ENCODE peak calls at places on chromosomes 6 and 20, in six cellular contexts. A is suprapubic skin; W is spleen; D is CD8-positive, alpha-beta T cell; H is ovary; P is psoas muscle. F is an unnamed sample.

GRCh38 chr6:52990342-52990741 is 4.7 kb downstream of the GSTA4 start:
- DNase-seq in A (no peak), W (no peak), D (no peak), H (no peak), P (no peak), F (no peak)

GRCh38 chr6:42104095-42104806 is 38.2 kb downstream of the C6orf132 start:
- DNase-seq in A (no peak), W (peak; percentile 90), D (peak; percentile 72), H (peak; percentile 62), P (peak; percentile 76), F (peak; percentile 47)

GRCh38 chr20:50285376-50286173 is 94.9 kb downstream of the CEBPB start:
- DNase-seq in A (no peak), W (no peak), D (no peak), H (peak; percentile 84), P (peak; percentile 49), F (peak; percentile 78)

GRCh38 chr6:11494786-11495564 is 42.6 kb upstream of the TMEM170B start:
- DNase-seq in A (no peak), W (no peak), D (no peak), H (no peak), P (no peak), F (no peak)

GRCh38 chr20:50302463-50303041 is 111.9 kb downstream of the CEBPB start:
- DNase-seq in A (no peak), W (peak; percentile 37), D (no peak), H (peak; percentile 39), P (peak; percentile 12), F (no peak)

GRCh38 chr6:149454405-149454848 is 30.4 kb downstream of the ZC3H12D start:
- DNase-seq in A (peak; percentile 94), W (peak; percentile 90), D (no peak), H (peak; percentile 99), P (peak; percentile 96), F (peak; percentile 88)

GRCh38 chr20:58135441-58136170 is 92.8 kb downstream of the ANKRD60 start:
- DNase-seq in A (peak; percentile 76), W (no peak), D (no peak), H (peak; percentile 44), P (no peak), F (peak; percentile 13)

GRCh38 chr6:108562503-108562993 is 1.8 kb downstream of the FOXO3 start:
- DNase-seq in A (peak; percentile 83), W (peak; percentile 84), D (no peak), H (peak; percentile 70), P (peak; percentile 56), F (peak; percentile 82)

GRCh38 chr6:71250050-71250689 is 38.4 kb upstream of the OGFRL1 start:
- DNase-seq in A (no peak), W (no peak), D (no peak), H (no peak), P (no peak), F (no peak)

GRCh38 chr6:107611060-107611824 is 121.3 kb downstream of the SOBP start:
- DNase-seq in A (no peak), W (no peak), D (no peak), H (no peak), P (no peak), F (no peak)

GRCh38 chr6:134352786-134353480 is 35.0 kb upstream of the SGK1 start:
- DNase-seq in A (no peak), W (no peak), D (no peak), H (no peak), P (no peak), F (no peak)

GRCh38 chr6:118485601-118486550 is 62.2 kb upstream of the PLN start:
- DNase-seq in A (no peak), W (no peak), D (no peak), H (no peak), P (no peak), F (no peak)

GRCh38 chr6:89404512-89404911 is 7.6 kb downstream of the RRAGD start:
- DNase-seq in A (no peak), W (no peak), D (no peak), H (no peak), P (no peak), F (no peak)

GRCh38 chr6:167683028-167683862 is 143.5 kb upstream of the AFDN start:
- DNase-seq in A (no peak), W (no peak), D (no peak), H (peak; percentile 85), P (peak; percentile 50), F (peak; percentile 74)

GRCh38 chr20:8438748-8439147 is 306.7 kb downstream of the PLCB1 start:
- DNase-seq in A (no peak), W (no peak), D (no peak), H (no peak), P (no peak), F (no peak)

GRCh38 chr20:9051508-9051907 is 17.4 kb upstream of the PLCB4 start:
- DNase-seq in A (no peak), W (no peak), D (no peak), H (no peak), P (no peak), F (no peak)

GRCh38 chr6:145017516-145017915 is 717.8 kb downstream of the EPM2A start:
- DNase-seq in A (no peak), W (no peak), D (no peak), H (no peak), P (no peak), F (no peak)

GRCh38 chr6:37137201-37137880 is 32.6 kb upstream of the PIM1 start:
- DNase-seq in A (no peak), W (no peak), D (peak; percentile 18), H (peak; percentile 54), P (no peak), F (peak; percentile 58)

GRCh38 chr20:63344151-63344470 is 17.0 kb downstream of the CHRNA4 start:
- DNase-seq in A (no peak), W (no peak), D (no peak), H (no peak), P (no peak), F (no peak)

GRCh38 chr20:25249198-25249931 is 1.5 kb downstream of the PYGB start:
- DNase-seq in A (peak; percentile 44), W (no peak), D (no peak), H (no peak), P (no peak), F (no peak)

GRCh38 chr6:73391735-73392134 is 2.9 kb upstream of the DDX43 start:
- DNase-seq in A (no peak), W (no peak), D (no peak), H (no peak), P (no peak), F (no peak)

GRCh38 chr6:47792216-47792733 is 10.4 kb downstream of the OPN5 start:
- DNase-seq in A (no peak), W (no peak), D (no peak), H (no peak), P (no peak), F (no peak)

GRCh38 chr6:515267-515666 is 123.7 kb downstream of the IRF4 start:
- DNase-seq in A (no peak), W (no peak), D (no peak), H (no peak), P (no peak), F (no peak)
- H3K27ac ChIP-seq in A (no peak overlapping the region), W (no peak overlapping the region), D (no peak overlapping the region), H (no peak overlapping the region), P (no peak overlapping the region), F (no peak overlapping the region)

GRCh38 chr6:113998811-113999210 is 27.9 kb upstream of the HDAC2 start:
- DNase-seq in A (no peak), W (no peak), D (no peak), H (no peak), P (no peak), F (no peak)

GRCh38 chr6:113997106-113997505 is 26.2 kb upstream of the HDAC2 start:
- DNase-seq in A (no peak), W (no peak), D (no peak), H (no peak), P (no peak), F (no peak)

GRCh38 chr6:113994934-113995342 is 24.0 kb upstream of the HDAC2 start:
- DNase-seq in A (no peak), W (no peak), D (peak; percentile 6), H (no peak), P (no peak), F (no peak)

GRCh38 chr6:113999284-113999683 is 28.3 kb upstream of the HDAC2 start:
- DNase-seq in A (no peak), W (no peak), D (no peak), H (no peak), P (no peak), F (no peak)

DNA sequence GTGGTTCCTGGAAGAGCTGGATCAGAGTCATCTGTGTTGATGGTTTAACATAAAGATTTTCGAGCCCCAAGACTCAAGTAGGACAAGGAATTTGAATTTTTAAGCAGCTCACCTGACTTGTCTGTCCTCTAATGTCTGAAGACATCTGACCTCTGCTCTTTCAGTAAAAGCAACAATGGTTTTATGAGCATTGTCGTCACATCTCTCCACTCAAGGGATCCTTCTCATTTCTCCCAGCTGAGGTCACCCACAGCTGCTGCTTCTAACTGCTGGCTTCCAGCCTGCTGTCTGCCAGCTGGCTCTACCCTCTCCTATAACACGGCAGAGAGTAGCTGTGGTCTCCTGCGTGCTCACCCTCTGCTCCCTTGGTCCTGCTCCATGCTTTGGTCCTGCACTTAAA is 24.7 kb upstream of the HDAC2 start:
- DNase-seq in A (no peak), W (no peak), D (no peak), H (no peak), P (peak; percentile 61), F (no peak)
- TF ChIP-seq CTCF in A (no peak), W (no peak), D (no peak), H (no peak), P (no peak), F (no peak)

DNA sequence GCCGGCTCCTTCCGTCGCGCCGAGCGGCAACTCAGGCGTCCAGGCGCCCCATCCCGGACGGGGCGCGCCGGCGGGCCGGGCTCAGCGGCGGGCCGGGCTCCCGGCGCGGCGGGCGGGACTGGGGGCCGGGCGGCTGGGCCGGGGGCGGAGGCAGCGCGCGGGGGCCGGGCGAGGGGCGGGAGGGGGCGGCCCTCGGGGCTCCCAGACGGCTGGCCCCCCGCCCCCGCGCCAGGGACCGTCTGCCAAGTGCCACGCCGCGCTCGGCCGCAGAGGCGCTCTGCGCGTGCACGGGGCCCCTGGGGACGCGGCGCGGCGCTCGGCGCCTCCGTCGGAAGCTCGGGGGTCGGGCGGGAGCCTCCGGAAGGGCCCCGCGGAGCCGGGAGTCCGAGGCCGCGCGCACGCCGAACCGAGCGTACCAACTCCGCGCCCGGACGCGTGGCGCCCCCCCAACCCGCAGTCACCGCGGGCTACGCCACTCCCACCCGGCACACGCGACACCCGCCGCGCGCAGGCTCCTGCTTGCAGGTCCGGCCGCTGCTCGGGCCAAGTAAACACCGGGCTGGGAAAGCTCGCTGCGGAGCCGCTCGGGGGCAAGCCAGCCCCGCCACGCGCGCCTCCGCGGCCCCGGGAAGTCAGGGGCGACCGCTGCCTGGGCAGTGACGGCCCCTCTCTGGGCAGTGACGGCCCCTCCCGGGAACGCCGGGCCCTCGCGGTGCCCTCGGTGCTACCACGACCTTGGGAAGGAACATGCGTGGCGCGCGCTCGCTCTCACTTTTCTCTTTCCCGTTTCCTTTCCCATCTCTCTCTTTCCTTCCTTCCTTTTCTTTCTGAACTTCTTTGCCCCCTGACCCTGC is at the start of gene PREX1:
- DNase-seq in A (no peak), W (peak; percentile 98), D (peak; percentile 87), H (peak; percentile 62), P (peak; percentile 84), F (peak; percentile 42)
- H3K27ac ChIP-seq in A (peak within 1 kb of the TSS; percentile 73), W (peak within 1 kb of the TSS; percentile 97), D (peak within 1 kb of the TSS; percentile 73), H (no peak within 1 kb of the TSS), P (peak within 1 kb of the TSS; percentile 85), F (peak within 1 kb of the TSS; percentile 33)

DNA sequence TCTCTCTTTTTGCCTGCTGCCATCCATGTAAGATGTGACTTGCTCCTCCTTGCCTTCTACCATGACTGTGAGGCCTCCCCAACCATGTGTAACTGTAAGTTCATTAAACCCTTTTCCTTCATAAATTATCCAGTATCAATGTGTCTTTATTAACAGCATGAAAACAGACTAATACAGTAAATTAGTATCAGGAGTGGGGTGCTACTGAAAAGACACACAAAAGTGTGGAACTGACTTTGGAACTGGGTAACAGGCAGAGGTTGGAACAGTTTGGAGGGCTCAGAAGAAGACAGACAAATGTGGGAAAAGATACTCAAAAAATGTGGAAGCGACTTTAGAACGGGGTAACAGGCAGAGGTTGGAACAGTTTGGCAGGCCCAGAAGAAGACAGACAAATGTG is 189.4 kb downstream of the HTR1B start:
- DNase-seq in A (no peak), W (no peak), D (no peak), H (no peak), P (no peak), F (no peak)
- TF ChIP-seq CTCF in A (no peak), W (no peak), D (no peak), H (no peak), P (no peak), F (no peak)

F was measured in uterus.